ENCODE peak calls at places on chromosomes 2 and 18, in ten cellular contexts. X, N, G, K, V, Y, I, P, M and Z are unnamed samples.

GRCh38 chr2:109455731-109456691 is 157.8 kb downstream of the SEPTIN10 start:
- DNase-seq in N (no peak), M (no peak), I (no peak), G (no peak), P (peak; percentile 36), Y (no peak), V (no peak), X (no peak), K (no peak), Z (no peak)

GRCh38 chr2:72112421-72112820 is 35.2 kb downstream of the CYP26B1 start:
- DNase-seq in P (no peak), K (no peak), N (no peak), V (no peak), G (no peak), X (peak; percentile 68), Y (no peak), I (peak; percentile 10), M (peak; percentile 10), Z (no peak)

GRCh38 chr2:25700221-25700660 is 26.9 kb upstream of the DTNB start:
- DNase-seq in G (peak; percentile 81), I (no peak), K (peak; percentile 54), P (peak; percentile 65), N (peak; percentile 19), M (no peak), Y (no peak), X (peak; percentile 61), V (peak; percentile 39), Z (peak; percentile 52)

GRCh38 chr2:100256416-100256815 is 65.9 kb downstream of the LONRF2 start:
- DNase-seq in I (no peak), V (no peak), K (no peak), Y (no peak), P (no peak), N (no peak), M (no peak), X (no peak), G (no peak), Z (no peak)

GRCh38 chr2:173191601-173192000 is 116.0 kb downstream of the MAP3K20 start:
- DNase-seq in I (no peak), G (no peak), V (no peak), X (peak; percentile 13), M (no peak), N (no peak), Y (no peak), P (no peak), K (peak; percentile 52), Z (no peak)

GRCh38 chr18:32879497-32879896 is 106.7 kb upstream of the KLHL14 start:
- DNase-seq in N (no peak), K (peak; percentile 38), M (no peak), G (no peak), X (no peak), I (no peak), V (no peak), P (no peak), Y (no peak), Z (no peak)

GRCh38 chr2:170020777-170021176 is 157.2 kb upstream of the MYO3B start:
- DNase-seq in P (no peak), I (no peak), X (no peak), Y (no peak), K (no peak), G (no peak), N (no peak), V (no peak), M (no peak), Z (no peak)

GRCh38 chr2:61419129-61419528 is 51.8 kb downstream of the USP34 start:
- DNase-seq in V (no peak), X (no peak), G (no peak), K (no peak), P (no peak), I (no peak), Y (no peak), M (no peak), N (no peak), Z (no peak)

GRCh38 chr2:15034246-15034645 is 401.7 kb downstream of the LRATD1 start:
- DNase-seq in I (no peak), M (no peak), X (no peak), Y (no peak), N (no peak), V (no peak), K (no peak), G (no peak), P (no peak), Z (no peak)

GRCh38 chr2:216131175-216131926 is 22.2 kb downstream of the XRCC5 start:
- DNase-seq in Y (no peak), I (no peak), X (no peak), P (no peak), M (no peak), K (no peak), N (no peak), V (no peak), G (no peak), Z (no peak)

GRCh38 chr2:222052934-222053367 is 245.8 kb downstream of the PAX3 start:
- DNase-seq in P (no peak), Y (no peak), G (no peak), K (peak; percentile 62), N (peak; percentile 6), V (peak; percentile 13), X (no peak), I (no peak), M (no peak), Z (no peak)

GRCh38 chr2:68690851-68691250 is 43.8 kb upstream of the ARHGAP25 start:
- DNase-seq in K (no peak), M (no peak), G (no peak), P (no peak), X (no peak), V (no peak), I (no peak), N (no peak), Y (no peak), Z (no peak)

GRCh38 chr2:101307950-101308431 is 510 bp downstream of the RNF149 start:
- DNase-seq in K (peak; percentile 54), M (peak; percentile 57), Y (no peak), P (no peak), G (peak; percentile 25), I (no peak), X (no peak), V (no peak), N (no peak), Z (peak; percentile 30)

GRCh38 chr2:169709970-169710369 is 15.7 kb downstream of the PHOSPHO2 start:
- DNase-seq in V (no peak), K (no peak), Y (no peak), G (no peak), I (no peak), X (no peak), M (no peak), N (no peak), P (no peak), Z (no peak)

GRCh38 chr2:74188018-74188601 is 9.4 kb upstream of the MOB1A start:
- DNase-seq in G (no peak), I (peak; percentile 70), P (no peak), Y (no peak), X (peak; percentile 87), K (peak; percentile 18), M (no peak), V (no peak), N (no peak), Z (no peak)

GRCh38 chr2:120525056-120526046 is 179.4 kb downstream of the INHBB start:
- DNase-seq in P (peak; percentile 77), K (no peak), X (no peak), I (no peak), M (peak; percentile 95), V (no peak), G (peak; percentile 12), N (no peak), Y (no peak), Z (no peak)

GRCh38 chr18:34971313-34971712 is 69.9 kb upstream of the MAPRE2 start:
- DNase-seq in G (peak; percentile 66), Y (no peak), N (no peak), K (no peak), M (no peak), I (no peak), V (no peak), X (no peak), P (no peak), Z (no peak)

GRCh38 chr2:170822292-170822884 is 5.7 kb downstream of the GAD1 start:
- DNase-seq in G (no peak), M (no peak), I (no peak), Y (no peak), N (no peak), X (peak; percentile 57), K (peak; percentile 48), V (no peak), P (no peak), Z (peak; percentile 38)

GRCh38 chr2:37085731-37086147 is 1.4 kb downstream of the GPATCH11 start:
- DNase-seq in K (no peak), Y (no peak), P (no peak), I (peak; percentile 17), G (peak; percentile 89), M (no peak), N (no peak), X (peak; percentile 12), V (no peak), Z (no peak)

GRCh38 chr18:67239826-67240225 is 276.7 kb downstream of the DSEL start:
- DNase-seq in Y (no peak), N (no peak), X (no peak), V (no peak), G (no peak), I (no peak), K (no peak), M (no peak), P (no peak), Z (no peak)

GRCh38 chr18:26556573-26556972 is 8.2 kb upstream of the KCTD1 start:
- DNase-seq in G (no peak), P (no peak), I (no peak), M (no peak), K (no peak), N (no peak), V (no peak), X (peak; percentile 46), Y (no peak), Z (peak; percentile 29)

GRCh38 chr2:38266382-38267051 is 110.6 kb downstream of the ATL2 start:
- DNase-seq in Y (no peak), X (no peak), K (no peak), I (no peak), G (no peak), V (no peak), P (no peak), N (no peak), M (no peak), Z (no peak)

GRCh38 chr2:196182439-196183171 is 11.2 kb upstream of the STK17B start:
- DNase-seq in G (no peak), M (no peak), I (no peak), Y (no peak), K (no peak), V (no peak), N (no peak), P (no peak), X (no peak), Z (peak; percentile 55)

GRCh38 chr2:240985881-240986786 is 12.3 kb upstream of the SNED1 start:
- DNase-seq in V (no peak), K (no peak), X (no peak), G (no peak), P (no peak), M (peak; percentile 84), Y (no peak), I (no peak), N (no peak), Z (no peak)

GRCh38 chr2:111209045-111209514 is 88.4 kb downstream of the BCL2L11 start:
- DNase-seq in Y (no peak), X (no peak), V (no peak), I (peak; percentile 21), G (no peak), P (no peak), K (no peak), M (no peak), N (no peak), Z (no peak)

GRCh38 chr18:44637210-44638051 is 43.3 kb upstream of the SETBP1 start:
- DNase-seq in Y (no peak), G (no peak), N (no peak), I (no peak), P (no peak), K (no peak), V (no peak), M (no peak), X (peak; percentile 52), Z (no peak)

GRCh38 chr2:160932960-160933359 is 227.3 kb upstream of the TANK start:
- DNase-seq in M (no peak), P (no peak), N (no peak), I (no peak), K (peak; percentile 29), X (peak; percentile 31), V (no peak), G (no peak), Y (no peak), Z (no peak)

GRCh38 chr2:234579231-234579962 is 82.5 kb upstream of the ARL4C start:
- DNase-seq in G (peak; percentile 4), K (no peak), M (no peak), V (no peak), P (no peak), N (no peak), Y (no peak), I (no peak), X (peak; percentile 61), Z (no peak)